ENCODE peak calls at places on chromosomes 1 and 21, in seven cellular contexts. One of them, this sample, is unnamed.

GRCh38 chr1:31243451-31244286 is 4.0 kb upstream of the NKAIN1 start:
- DNase-seq in colonic mucosa: no peak
- DNase-seq in neural progenitor cell: no peak
- DNase-seq in CD8-positive, alpha-beta T cell: no peak
- DNase-seq in pancreas: peak
- DNase-seq in RWPE1: no peak
- DNase-seq in transverse colon: no peak
- DNase-seq in this sample: no peak

GRCh38 chr21:32921632-32922230 is 104.0 kb upstream of the OLIG2 start:
- DNase-seq in colonic mucosa: peak
- DNase-seq in neural progenitor cell: peak
- DNase-seq in CD8-positive, alpha-beta T cell: peak
- DNase-seq in pancreas: no peak
- DNase-seq in RWPE1: no peak
- DNase-seq in transverse colon: peak
- DNase-seq in this sample: no peak

GRCh38 chr1:189596197-189596596 is 881.5 kb downstream of the BRINP3 start:
- DNase-seq in colonic mucosa: no peak
- DNase-seq in neural progenitor cell: no peak
- DNase-seq in CD8-positive, alpha-beta T cell: no peak
- DNase-seq in pancreas: no peak
- DNase-seq in RWPE1: no peak
- DNase-seq in transverse colon: no peak
- DNase-seq in this sample: no peak

GRCh38 chr1:100868364-100868995 is 26.2 kb downstream of the EXTL2 start:
- DNase-seq in colonic mucosa: no peak
- DNase-seq in neural progenitor cell: peak
- DNase-seq in CD8-positive, alpha-beta T cell: no peak
- DNase-seq in pancreas: no peak
- DNase-seq in RWPE1: peak
- DNase-seq in transverse colon: no peak
- DNase-seq in this sample: peak

GRCh38 chr1:152517237-152517811 is 3.0 kb downstream of the CRCT1 start:
- DNase-seq in colonic mucosa: no peak
- DNase-seq in neural progenitor cell: no peak
- DNase-seq in CD8-positive, alpha-beta T cell: no peak
- DNase-seq in pancreas: no peak
- DNase-seq in RWPE1: peak
- DNase-seq in transverse colon: no peak
- DNase-seq in this sample: no peak

GRCh38 chr1:170012920-170013319 is 61.6 kb downstream of the KIFAP3 start:
- DNase-seq in colonic mucosa: no peak
- DNase-seq in neural progenitor cell: no peak
- DNase-seq in CD8-positive, alpha-beta T cell: no peak
- DNase-seq in pancreas: no peak
- DNase-seq in RWPE1: no peak
- DNase-seq in transverse colon: no peak
- DNase-seq in this sample: no peak

GRCh38 chr1:182990413-182991144 is 32.6 kb upstream of the LAMC1 start:
- DNase-seq in colonic mucosa: no peak
- DNase-seq in neural progenitor cell: no peak
- DNase-seq in CD8-positive, alpha-beta T cell: no peak
- DNase-seq in pancreas: no peak
- DNase-seq in RWPE1: peak
- DNase-seq in transverse colon: no peak
- DNase-seq in this sample: peak

GRCh38 chr1:33181038-33181861 is 593 bp downstream of the TRIM62 start:
- DNase-seq in colonic mucosa: peak
- DNase-seq in neural progenitor cell: peak
- DNase-seq in CD8-positive, alpha-beta T cell: peak
- DNase-seq in pancreas: peak
- DNase-seq in RWPE1: peak
- DNase-seq in transverse colon: peak
- DNase-seq in this sample: peak

GRCh38 chr1:7630378-7630777 is 140.7 kb upstream of the VAMP3 start:
- DNase-seq in colonic mucosa: no peak
- DNase-seq in neural progenitor cell: no peak
- DNase-seq in CD8-positive, alpha-beta T cell: no peak
- DNase-seq in pancreas: no peak
- DNase-seq in RWPE1: no peak
- DNase-seq in transverse colon: no peak
- DNase-seq in this sample: no peak

GRCh38 chr21:36610201-36610600 is 88.7 kb upstream of the SIM2 start:
- DNase-seq in colonic mucosa: no peak
- DNase-seq in neural progenitor cell: no peak
- DNase-seq in CD8-positive, alpha-beta T cell: no peak
- DNase-seq in pancreas: no peak
- DNase-seq in RWPE1: no peak
- DNase-seq in transverse colon: no peak
- DNase-seq in this sample: no peak

GRCh38 chr1:10601342-10602060 is 126.8 kb downstream of the PEX14 start:
- DNase-seq in colonic mucosa: no peak
- DNase-seq in neural progenitor cell: no peak
- DNase-seq in CD8-positive, alpha-beta T cell: no peak
- DNase-seq in pancreas: no peak
- DNase-seq in RWPE1: no peak
- DNase-seq in transverse colon: no peak
- DNase-seq in this sample: no peak

GRCh38 chr1:103448560-103448959 is 76.9 kb upstream of the RNPC3 start:
- DNase-seq in colonic mucosa: no peak
- DNase-seq in neural progenitor cell: no peak
- DNase-seq in CD8-positive, alpha-beta T cell: no peak
- DNase-seq in pancreas: no peak
- DNase-seq in RWPE1: no peak
- DNase-seq in transverse colon: no peak
- DNase-seq in this sample: no peak

GRCh38 chr1:84387480-84388163 is 10.7 kb upstream of the DNASE2B start:
- DNase-seq in colonic mucosa: no peak
- DNase-seq in neural progenitor cell: no peak
- DNase-seq in CD8-positive, alpha-beta T cell: no peak
- DNase-seq in pancreas: no peak
- DNase-seq in RWPE1: no peak
- DNase-seq in transverse colon: no peak
- DNase-seq in this sample: no peak

GRCh38 chr1:30912913-30913652 is 4.5 kb upstream of the SDC3 start:
- DNase-seq in colonic mucosa: no peak
- DNase-seq in neural progenitor cell: no peak
- DNase-seq in CD8-positive, alpha-beta T cell: no peak
- DNase-seq in pancreas: no peak
- DNase-seq in RWPE1: no peak
- DNase-seq in transverse colon: peak
- DNase-seq in this sample: no peak

GRCh38 chr1:50329332-50329932 is 93.8 kb downstream of the DMRTA2 start:
- DNase-seq in colonic mucosa: peak
- DNase-seq in neural progenitor cell: no peak
- DNase-seq in CD8-positive, alpha-beta T cell: no peak
- DNase-seq in pancreas: peak
- DNase-seq in RWPE1: peak
- DNase-seq in transverse colon: peak
- DNase-seq in this sample: no peak

DNA sequence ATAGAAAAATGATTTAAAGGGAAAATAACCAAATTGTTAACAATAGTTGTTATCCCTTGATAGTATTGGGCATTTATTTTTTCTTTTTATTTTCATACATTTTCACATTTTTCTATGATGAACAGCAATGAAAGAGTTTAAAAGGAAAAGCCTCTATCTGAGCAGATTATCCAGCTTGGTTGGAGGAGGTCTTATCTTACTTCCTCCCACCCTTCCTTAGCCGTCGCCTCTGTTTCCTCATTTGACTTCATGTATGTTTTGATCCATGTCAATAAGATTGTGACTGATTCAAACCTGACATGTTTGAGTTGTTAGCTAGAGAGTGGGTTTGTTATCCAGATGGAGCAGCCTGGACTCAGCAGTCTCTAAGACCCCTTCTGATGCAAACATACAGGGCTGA is 31.1 kb downstream of the MACO1 start:
- DNase-seq in colonic mucosa: no peak
- DNase-seq in neural progenitor cell: no peak
- DNase-seq in CD8-positive, alpha-beta T cell: no peak
- DNase-seq in pancreas: no peak
- DNase-seq in RWPE1: no peak
- DNase-seq in transverse colon: no peak
- DNase-seq in this sample: no peak
- H3K27ac ChIP-seq in colonic mucosa: no peak
- H3K27ac ChIP-seq in neural progenitor cell: no peak
- H3K27ac ChIP-seq in CD8-positive, alpha-beta T cell: no peak
- H3K27ac ChIP-seq in pancreas: no peak
- H3K27ac ChIP-seq in RWPE1: no peak
- H3K27ac ChIP-seq in transverse colon: no peak
- H3K27ac ChIP-seq in this sample: no peak

GRCh38 chr1:2921970-2922686 is 99.1 kb upstream of the ACTRT2 start:
- DNase-seq in colonic mucosa: peak
- DNase-seq in neural progenitor cell: no peak
- DNase-seq in CD8-positive, alpha-beta T cell: peak
- DNase-seq in pancreas: no peak
- DNase-seq in RWPE1: no peak
- DNase-seq in transverse colon: no peak
- DNase-seq in this sample: no peak
- TF ChIP-seq CTCF in colonic mucosa: peak
- TF ChIP-seq CTCF in neural progenitor cell: peak
- TF ChIP-seq CTCF in CD8-positive, alpha-beta T cell: peak
- TF ChIP-seq CTCF in pancreas: peak
- TF ChIP-seq CTCF in RWPE1: peak
- TF ChIP-seq CTCF in transverse colon: peak
- TF ChIP-seq CTCF in this sample: no peak

GRCh38 chr1:45545553-45546310 is 4.9 kb upstream of the AKR1A1 start:
- DNase-seq in colonic mucosa: no peak
- DNase-seq in neural progenitor cell: no peak
- DNase-seq in CD8-positive, alpha-beta T cell: no peak
- DNase-seq in pancreas: no peak
- DNase-seq in RWPE1: no peak
- DNase-seq in transverse colon: no peak
- DNase-seq in this sample: no peak
- H3K27ac ChIP-seq in colonic mucosa: no peak
- H3K27ac ChIP-seq in neural progenitor cell: no peak
- H3K27ac ChIP-seq in CD8-positive, alpha-beta T cell: no peak
- H3K27ac ChIP-seq in pancreas: no peak
- H3K27ac ChIP-seq in RWPE1: no peak
- H3K27ac ChIP-seq in transverse colon: peak
- H3K27ac ChIP-seq in this sample: no peak

GRCh38 chr1:220685879-220686278 is 4.3 kb upstream of the C1orf115 start:
- DNase-seq in colonic mucosa: no peak
- DNase-seq in neural progenitor cell: peak
- DNase-seq in CD8-positive, alpha-beta T cell: no peak
- DNase-seq in pancreas: no peak
- DNase-seq in RWPE1: no peak
- DNase-seq in transverse colon: no peak
- DNase-seq in this sample: no peak
- TF ChIP-seq CTCF in colonic mucosa: no peak
- TF ChIP-seq CTCF in neural progenitor cell: peak
- TF ChIP-seq CTCF in CD8-positive, alpha-beta T cell: no peak
- TF ChIP-seq CTCF in pancreas: no peak
- TF ChIP-seq CTCF in RWPE1: no peak
- TF ChIP-seq CTCF in transverse colon: no peak
- TF ChIP-seq CTCF in this sample: no peak

DNA sequence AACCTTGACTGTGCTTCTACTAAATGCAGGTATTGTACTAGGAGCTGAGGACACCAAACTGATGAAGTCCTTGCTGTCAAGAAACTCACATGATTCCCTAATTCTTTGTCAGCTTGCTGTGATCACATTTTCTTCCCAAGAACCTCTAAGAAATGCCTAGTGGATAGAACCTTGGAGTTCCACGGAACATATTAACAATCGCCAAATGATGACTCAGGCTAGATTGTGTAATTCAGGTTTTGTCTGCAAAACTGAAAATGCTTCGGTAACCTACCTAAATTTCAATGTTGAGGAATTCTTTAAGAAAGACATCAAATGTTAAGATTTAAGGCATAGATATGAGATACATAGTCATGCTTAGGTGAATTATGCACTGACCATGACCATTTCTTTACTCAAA is 1.7 kb upstream of the GADD45A start:
- DNase-seq in colonic mucosa: no peak
- DNase-seq in neural progenitor cell: no peak
- DNase-seq in CD8-positive, alpha-beta T cell: no peak
- DNase-seq in pancreas: no peak
- DNase-seq in RWPE1: peak
- DNase-seq in transverse colon: no peak
- DNase-seq in this sample: peak
- H3K27ac ChIP-seq in colonic mucosa: peak
- H3K27ac ChIP-seq in neural progenitor cell: no peak
- H3K27ac ChIP-seq in CD8-positive, alpha-beta T cell: no peak
- H3K27ac ChIP-seq in pancreas: no peak
- H3K27ac ChIP-seq in RWPE1: no peak
- H3K27ac ChIP-seq in transverse colon: peak
- H3K27ac ChIP-seq in this sample: peak

This sample was measured in foreskin keratinocyte.